ENCODE peak calls at places on chromosome X, in nine cellular contexts. H is adrenal gland; L is activated CD8-positive, alpha-beta T cell treated with anti-CD3 and anti-CD28 coated beads for 36 hours; U is IMR-90; T is fibroblast of lung; F is glutamatergic neuron; N is Calu3; I is progenitor cell of endocrine pancreas; O is neural crest cell. P is an unnamed sample.

GRCh38 chrX:360496-361150 is 26.1 kb downstream of the PPP2R3B start:
- DNase-seq in H (no peak), L (no peak), U (no peak), T (no peak), F (peak), N (no peak), I (no peak), O (no peak), P (no peak)

GRCh38 chrX:67094061-67094460 is 449.8 kb upstream of the AR start:
- DNase-seq in H (no peak), L (no peak), U (no peak), T (no peak), F (no peak), N (no peak), I (no peak), O (no peak), P (no peak)

GRCh38 chrX:119502727-119503483 is 34.7 kb downstream of the SLC25A5 start:
- DNase-seq in H (peak), L (peak), U (peak), T (peak), F (no peak), N (peak), I (no peak), O (no peak), P (no peak)

GRCh38 chrX:103630171-103630511 is 1.4 kb downstream of the TCEAL1 start:
- DNase-seq in H (no peak), L (no peak), U (no peak), T (no peak), F (no peak), N (no peak), I (no peak), O (no peak), P (no peak)

GRCh38 chrX:17788439-17788838 is 51.1 kb downstream of the SCML1 start:
- DNase-seq in H (peak), L (peak), U (peak), T (peak), F (peak), N (peak), I (no peak), O (peak), P (no peak)

GRCh38 chrX:9610774-9611392 is 146.0 kb downstream of the TBL1X start:
- DNase-seq in H (no peak), L (no peak), U (peak), T (peak), F (no peak), N (no peak), I (no peak), O (no peak), P (no peak)

GRCh38 chrX:149837639-149838038 is 43.3 kb upstream of the MAGEA8 start:
- DNase-seq in H (no peak), L (peak), U (no peak), T (no peak), F (no peak), N (no peak), I (no peak), O (no peak), P (no peak)

GRCh38 chrX:37454537-37455285 is 105.5 kb downstream of the PRRG1 start:
- DNase-seq in H (no peak), L (no peak), U (peak), T (peak), F (no peak), N (peak), I (no peak), O (no peak), P (no peak)

GRCh38 chrX:1582686-1583437 is 8.5 kb upstream of the AKAP17A start:
- DNase-seq in H (no peak), L (peak), U (no peak), T (peak), F (no peak), N (peak), I (no peak), O (no peak), P (no peak)

GRCh38 chrX:16711219-16712115 is 1.0 kb downstream of the CTPS2 start:
- DNase-seq in H (peak), L (no peak), U (no peak), T (no peak), F (no peak), N (no peak), I (no peak), O (peak), P (no peak)

GRCh38 chrX:119190251-119190651 is 45.8 kb upstream of the PGRMC1 start:
- DNase-seq in H (no peak), L (no peak), U (no peak), T (no peak), F (no peak), N (no peak), I (no peak), O (no peak), P (no peak)

GRCh38 chrX:136711147-136711546 is 63.2 kb downstream of the CD40LG start:
- DNase-seq in H (peak), L (peak), U (peak), T (no peak), F (peak), N (peak), I (no peak), O (no peak), P (no peak)

GRCh38 chrX:123201720-123202119 is 17.6 kb downstream of the GRIA3 start:
- DNase-seq in H (peak), L (no peak), U (no peak), T (peak), F (no peak), N (no peak), I (no peak), O (no peak), P (no peak)

GRCh38 chrX:43679778-43680177 is 23.7 kb downstream of the MAOA start:
- DNase-seq in H (no peak), L (no peak), U (no peak), T (no peak), F (no peak), N (no peak), I (no peak), O (no peak), P (no peak)

GRCh38 chrX:40154229-40154852 is 56.6 kb upstream of the BCOR start:
- DNase-seq in H (peak), L (no peak), U (no peak), T (no peak), F (peak), N (no peak), I (no peak), O (peak), P (no peak)

GRCh38 chrX:140432328-140433025 is 72.4 kb downstream of the SOX3 start:
- DNase-seq in H (peak), L (no peak), U (no peak), T (peak), F (no peak), N (no peak), I (no peak), O (no peak), P (no peak)

GRCh38 chrX:114221445-114221844 is 362.4 kb upstream of the HTR2C start:
- DNase-seq in H (no peak), L (no peak), U (no peak), T (no peak), F (no peak), N (no peak), I (no peak), O (no peak), P (no peak)

GRCh38 chrX:47623540-47624027 is 3.9 kb upstream of the SYN1 start:
- DNase-seq in H (peak), L (peak), U (peak), T (peak), F (peak), N (peak), I (no peak), O (peak), P (no peak)

GRCh38 chrX:129772796-129773431 is 6.8 kb upstream of the SASH3 start:
- DNase-seq in H (peak), L (peak), U (no peak), T (no peak), F (no peak), N (no peak), I (no peak), O (no peak), P (no peak)

GRCh38 chrX:136115909-136116297 is 31.4 kb upstream of the FHL1 start:
- DNase-seq in H (no peak), L (peak), U (no peak), T (no peak), F (no peak), N (no peak), I (no peak), O (no peak), P (no peak)

DNA sequence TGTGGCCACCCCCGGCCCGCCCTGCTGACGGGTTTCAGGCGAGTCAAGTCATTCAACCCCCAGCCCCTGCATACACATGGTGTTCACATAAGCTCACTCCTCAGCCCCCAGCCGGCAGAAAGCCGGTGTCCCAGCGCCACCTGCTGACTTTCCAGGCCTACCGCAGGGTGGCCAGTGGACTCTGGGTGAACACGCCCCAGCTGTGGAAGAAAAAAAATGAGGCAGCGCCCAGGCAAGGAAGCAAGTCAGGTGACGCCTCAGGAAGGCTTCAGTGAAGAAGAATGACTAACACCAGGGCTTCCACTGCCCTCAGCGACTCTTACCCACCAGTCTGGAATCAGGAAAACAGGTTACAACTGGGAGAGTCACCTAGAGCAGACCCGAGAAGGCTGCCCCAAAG is 15.8 kb downstream of the BCAP31 start:
- DNase-seq in H (peak), L (peak), U (peak), T (peak), F (peak), N (peak), I (peak), O (peak), P (no peak)
- TF ChIP-seq CTCF in H (peak), L (no peak), U (peak), T (peak), F (peak), N (peak), I (peak), O (peak), P (peak)

DNA sequence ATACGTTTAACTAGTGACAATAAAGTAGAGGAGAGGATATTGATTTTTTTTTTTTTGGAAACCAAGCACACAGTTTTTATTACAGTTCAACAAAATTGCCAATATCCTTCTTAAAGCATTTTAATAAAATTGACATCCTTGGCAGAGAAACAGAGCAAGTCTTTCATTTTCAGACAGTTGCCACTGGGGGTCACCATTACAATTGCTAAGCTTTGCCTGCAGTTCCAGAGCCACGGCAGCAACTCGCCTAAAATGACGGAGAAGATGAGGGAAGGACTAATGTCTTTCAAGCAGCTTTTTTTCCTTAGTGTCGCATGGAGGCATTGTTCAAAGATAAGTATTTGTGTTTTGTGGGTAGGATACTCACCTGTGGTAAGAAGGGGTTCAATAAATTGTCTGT is 507.8 kb upstream of the ARX start:
- DNase-seq in H (peak), L (no peak), U (peak), T (peak), F (peak), N (peak), I (no peak), O (peak), P (no peak)
- TF ChIP-seq CTCF in H (peak), L (no peak), U (peak), T (peak), F (no peak), N (no peak), I (peak), O (peak), P (peak)

DNA sequence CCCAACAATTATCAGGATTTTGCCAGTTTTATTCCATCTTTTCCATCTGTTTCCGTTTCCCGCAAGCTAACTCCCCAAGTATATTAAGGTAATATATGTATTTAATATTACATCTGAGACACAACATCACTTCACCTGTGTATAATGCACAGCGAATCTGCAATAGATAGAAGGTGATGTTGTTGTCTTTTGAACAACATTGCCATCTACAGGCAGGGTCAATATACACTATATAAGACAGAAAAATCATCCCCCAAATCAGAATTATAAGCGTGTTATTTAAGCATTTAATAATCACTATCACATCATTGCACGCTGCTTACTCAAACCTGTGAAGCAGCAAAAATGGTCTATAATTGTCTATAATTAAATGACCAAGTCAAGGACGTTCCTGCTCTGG is 1115.5 kb downstream of the NLGN4X start:
- DNase-seq in H (no peak), L (no peak), U (no peak), T (peak), F (no peak), N (peak), I (no peak), O (no peak), P (no peak)
- TF ChIP-seq CTCF in H (peak), L (no peak), U (no peak), T (no peak), F (no peak), N (no peak), I (peak), O (peak), P (peak)

GRCh38 chrX:70979136-70979762 is 48.4 kb upstream of the SLC7A3 start:
- DNase-seq in H (peak), L (no peak), U (peak), T (peak), F (no peak), N (peak), I (no peak), O (no peak), P (no peak)
- TF ChIP-seq CTCF in H (no peak), L (no peak), U (peak), T (peak), F (no peak), N (no peak), I (peak), O (peak), P (peak)